ENCODE peak calls at places on chromosome 21, in four cellular contexts. H is body of pancreas, D is kidney, G is H1. S is an unnamed sample.

GRCh38 chr21:31555741-31556191 is 103.7 kb upstream of the SOD1 start:
- DNase-seq in H (no peak), D (peak), G (peak), S (no peak)

GRCh38 chr21:33025106-33025470 is 647 bp upstream of the OLIG2 start:
- DNase-seq in H (no peak), D (no peak), G (peak), S (no peak)

GRCh38 chr21:26846036-26846931 is 1.1 kb upstream of the ADAMTS1 start:
- DNase-seq in H (peak), D (peak), G (peak), S (peak)

GRCh38 chr21:25402134-25402957 is 204.9 kb downstream of the MRPL39 start:
- DNase-seq in H (no peak), D (no peak), G (no peak), S (no peak)

GRCh38 chr21:31946236-31946635 is 73.4 kb downstream of the HUNK start:
- DNase-seq in H (no peak), D (no peak), G (no peak), S (no peak)

GRCh38 chr21:34364921-34365320 is 1.1 kb downstream of the KCNE2 start:
- DNase-seq in H (no peak), D (no peak), G (no peak), S (no peak)

GRCh38 chr21:34553199-34553952 is 41.4 kb upstream of the KCNE1 start:
- DNase-seq in H (no peak), D (no peak), G (no peak), S (no peak)

GRCh38 chr21:25980710-25981109 is 189.9 kb downstream of the APP start:
- DNase-seq in H (no peak), D (no peak), G (no peak), S (no peak)

GRCh38 chr21:34603002-34603709 is 11.8 kb downstream of the RCAN1 start:
- DNase-seq in H (peak), D (peak), G (peak), S (peak)

GRCh38 chr21:25626752-25627151 is 12.3 kb upstream of the JAM2 start:
- DNase-seq in H (peak), D (no peak), G (no peak), S (no peak)

GRCh38 chr21:27649323-27649722 is 682.4 kb upstream of the ADAMTS5 start:
- DNase-seq in H (no peak), D (no peak), G (no peak), S (no peak)

GRCh38 chr21:26120833-26121232 is 49.7 kb downstream of the APP start:
- DNase-seq in H (no peak), D (no peak), G (no peak), S (no peak)

GRCh38 chr21:16634522-16634914 is 878.3 kb upstream of the CXADR start:
- DNase-seq in H (no peak), D (no peak), G (no peak), S (no peak)

GRCh38 chr21:16942703-16943102 is 570.1 kb upstream of the CXADR start:
- DNase-seq in H (no peak), D (no peak), G (peak), S (no peak)

GRCh38 chr21:15848632-15849031 is 118.8 kb downstream of the USP25 start:
- DNase-seq in H (no peak), D (no peak), G (no peak), S (no peak)

GRCh38 chr21:15122241-15122640 is 57.4 kb upstream of the NRIP1 start:
- DNase-seq in H (peak), D (no peak), G (no peak), S (no peak)

GRCh38 chr21:31872072-31872451 is 758 bp upstream of the HUNK start:
- DNase-seq in H (no peak), D (no peak), G (no peak), S (no peak)

GRCh38 chr21:35682874-35683549 is 377.3 kb downstream of the SETD4 start:
- DNase-seq in H (no peak), D (no peak), G (no peak), S (no peak)

GRCh38 chr21:31922881-31923280 is 50.1 kb downstream of the HUNK start:
- DNase-seq in H (no peak), D (no peak), G (no peak), S (no peak)

DNA sequence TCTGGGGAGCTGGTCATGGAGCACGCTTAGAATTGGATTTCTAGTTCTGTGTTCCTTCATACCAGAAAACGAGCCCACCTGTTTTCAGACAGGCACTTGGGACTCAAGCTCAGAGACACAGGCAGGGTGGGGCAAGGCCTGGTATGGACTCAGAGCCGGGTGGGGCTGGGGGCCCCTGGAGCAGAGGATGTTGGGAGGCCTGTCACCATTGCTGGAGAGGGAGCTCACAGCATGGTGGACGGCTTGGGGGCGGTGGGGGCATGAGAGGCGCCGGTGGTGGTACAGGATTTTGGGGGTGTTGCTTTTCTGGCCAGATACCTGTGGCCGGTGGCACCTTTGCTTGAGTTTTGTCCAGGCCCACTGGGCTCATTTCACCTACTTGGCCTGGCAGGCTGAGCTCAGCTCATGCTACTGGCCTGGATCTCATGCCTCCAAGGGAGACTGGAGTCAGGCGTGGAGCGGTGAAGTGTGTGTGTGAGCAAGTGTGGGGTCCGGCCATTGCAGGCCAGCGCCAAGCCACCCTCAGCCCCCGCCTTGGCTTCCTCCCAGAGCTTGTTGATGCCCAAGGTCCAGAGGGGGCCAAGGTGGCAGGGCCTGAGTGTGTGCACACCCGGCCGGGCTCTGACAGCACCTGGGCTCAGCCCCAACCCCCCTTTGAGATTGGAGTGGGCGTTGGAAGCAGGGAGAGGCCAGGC is 8.7 kb downstream of the SLX9 start:
- DNase-seq in H (no peak), D (peak), G (no peak), S (peak)
- H3K27ac ChIP-seq in H (no peak), D (no peak), G (no peak), S (no peak)

DNA sequence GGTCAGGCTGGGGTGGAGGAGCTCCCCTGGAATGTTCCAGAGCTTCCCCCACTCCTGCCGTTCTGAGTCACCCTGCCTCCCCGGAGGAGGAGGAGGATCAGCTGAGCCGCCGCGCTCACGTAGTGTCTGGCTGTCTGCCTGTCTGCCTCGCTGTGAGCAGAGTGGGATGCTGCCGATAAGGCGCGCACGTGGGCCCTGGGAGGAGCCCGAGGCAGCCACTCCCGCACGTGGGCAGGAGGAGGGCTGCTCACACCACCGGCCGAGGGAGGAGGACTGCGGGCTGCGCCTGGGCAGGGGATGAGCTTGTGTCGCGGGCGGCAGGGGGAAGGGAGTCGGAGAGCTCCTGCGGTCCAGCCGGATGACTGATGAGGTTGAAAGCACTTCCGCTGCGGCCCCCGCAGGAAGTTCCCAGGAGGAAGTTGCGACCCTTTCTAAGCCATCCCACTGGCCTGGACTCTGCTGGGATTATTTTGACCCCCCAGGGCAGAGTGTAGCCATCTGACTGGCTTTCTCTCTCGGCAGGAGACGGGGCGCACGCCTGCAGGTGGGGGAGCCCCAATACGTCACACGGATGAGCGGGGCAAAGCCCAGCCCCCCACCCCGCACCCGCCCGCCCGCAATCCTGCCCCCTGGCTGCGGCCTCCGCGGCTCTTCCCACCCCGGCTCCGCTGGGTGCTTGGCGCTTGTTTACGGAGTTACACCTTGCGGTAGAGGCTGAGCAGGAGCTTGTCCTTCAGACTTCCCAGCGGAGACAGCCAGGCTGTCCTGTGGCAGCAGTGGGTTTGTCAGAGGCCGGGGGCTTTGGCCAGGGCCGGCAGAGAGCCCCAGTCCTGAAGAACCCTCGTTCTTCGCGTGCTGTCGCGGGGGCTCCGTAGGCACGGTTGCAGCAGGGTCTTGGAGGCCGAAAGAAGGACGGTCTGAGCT is 9.8 kb downstream of the PDXK start:
- DNase-seq in H (peak), D (peak), G (peak), S (peak)
- TF ChIP-seq CTCF in H (no peak), D (no peak), G (no peak), S (peak)

GRCh38 chr21:42069327-42069726 is 1.8 kb upstream of the UMODL1 start:
- DNase-seq in H (no peak), D (no peak), G (no peak), S (no peak)

GRCh38 chr21:42068256-42068545 is 2.9 kb upstream of the UMODL1 start:
- DNase-seq in H (no peak), D (peak), G (no peak), S (no peak)

GRCh38 chr21:42073140-42074099 is 2.3 kb downstream of the UMODL1 start:
- DNase-seq in H (no peak), D (peak), G (no peak), S (no peak)

GRCh38 chr21:42068592-42068991 is 2.5 kb upstream of the UMODL1 start:
- DNase-seq in H (no peak), D (peak), G (no peak), S (no peak)

DNA sequence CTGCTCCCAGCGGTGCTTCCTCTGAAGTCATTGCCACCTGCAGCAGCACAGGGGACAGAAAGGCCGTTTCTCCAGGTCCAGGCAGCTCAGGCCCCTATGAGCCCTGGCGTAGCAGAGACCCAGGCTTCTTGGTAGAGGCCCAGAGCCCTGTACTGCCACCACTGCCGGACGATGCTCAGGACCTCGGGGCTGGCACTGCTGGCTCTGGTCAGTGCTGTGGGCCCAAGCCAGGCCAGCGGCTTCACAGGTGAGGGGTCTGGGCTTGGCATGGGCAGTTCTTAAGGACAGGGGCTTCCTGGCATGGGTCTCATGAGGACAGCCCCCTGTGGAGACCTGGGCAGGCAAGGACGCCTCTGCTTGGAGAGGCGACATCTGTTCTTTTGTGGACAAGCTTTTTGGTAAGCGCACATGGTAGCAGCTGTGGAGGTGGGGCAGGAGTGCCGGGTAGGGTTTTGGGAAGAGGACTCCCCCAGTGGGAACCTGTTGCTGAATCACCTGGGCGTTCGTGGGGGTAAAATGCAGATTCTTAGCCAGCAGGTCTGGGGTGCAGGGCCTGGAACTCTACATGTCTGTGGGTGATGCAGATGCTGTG is at the start of gene UMODL1:
- DNase-seq in H (no peak), D (peak), G (no peak), S (no peak)
- H3K4me3 ChIP-seq in H (no peak), D (no peak), G (no peak), S (no peak)

GRCh38 chr21:29146726-29147125 is 16.3 kb downstream of the MAP3K7CL start:
- DNase-seq in H (no peak), D (no peak), G (no peak), S (no peak)

GRCh38 chr21:29145354-29145782 is 14.9 kb downstream of the MAP3K7CL start:
- DNase-seq in H (no peak), D (no peak), G (no peak), S (no peak)

GRCh38 chr21:29144736-29145353 is 14.4 kb downstream of the MAP3K7CL start:
- DNase-seq in H (no peak), D (no peak), G (no peak), S (no peak)

GRCh38 chr21:29148535-29148934 is 18.1 kb downstream of the MAP3K7CL start:
- DNase-seq in H (no peak), D (no peak), G (no peak), S (no peak)

GRCh38 chr21:29145837-29146453 is 15.5 kb downstream of the MAP3K7CL start:
- DNase-seq in H (no peak), D (no peak), G (no peak), S (no peak)
- H3K27ac ChIP-seq in H (peak), D (peak), G (no peak), S (peak)

GRCh38 chr21:45555251-45555556 is 13.0 kb upstream of the SLC19A1 start:
- DNase-seq in H (no peak), D (no peak), G (no peak), S (no peak)

GRCh38 chr21:45555557-45556301 is 13.5 kb upstream of the SLC19A1 start:
- DNase-seq in H (peak), D (peak), G (peak), S (peak)

GRCh38 chr21:45556645-45557601 is 14.7 kb upstream of the SLC19A1 start:
- DNase-seq in H (no peak), D (peak), G (no peak), S (peak)

GRCh38 chr21:45557611-45558043 is 15.4 kb upstream of the SLC19A1 start:
- DNase-seq in H (no peak), D (peak), G (no peak), S (no peak)

GRCh38 chr21:45556302-45556644 is 14.0 kb upstream of the SLC19A1 start:
- DNase-seq in H (no peak), D (no peak), G (peak), S (no peak)
- TF ChIP-seq CTCF in H (no peak), D (no peak), G (no peak), S (peak)

GRCh38 chr21:38499296-38499695 is 1.0 kb upstream of the ERG start:
- DNase-seq in H (no peak), D (no peak), G (no peak), S (no peak)

GRCh38 chr21:38495242-38495641 is 3.0 kb downstream of the ERG start:
- DNase-seq in H (no peak), D (no peak), G (no peak), S (no peak)

GRCh38 chr21:38496224-38496623 is 2.1 kb downstream of the ERG start:
- DNase-seq in H (no peak), D (no peak), G (no peak), S (no peak)

GRCh38 chr21:38500073-38500472 is 1.8 kb upstream of the ERG start:
- DNase-seq in H (no peak), D (no peak), G (no peak), S (no peak)

DNA sequence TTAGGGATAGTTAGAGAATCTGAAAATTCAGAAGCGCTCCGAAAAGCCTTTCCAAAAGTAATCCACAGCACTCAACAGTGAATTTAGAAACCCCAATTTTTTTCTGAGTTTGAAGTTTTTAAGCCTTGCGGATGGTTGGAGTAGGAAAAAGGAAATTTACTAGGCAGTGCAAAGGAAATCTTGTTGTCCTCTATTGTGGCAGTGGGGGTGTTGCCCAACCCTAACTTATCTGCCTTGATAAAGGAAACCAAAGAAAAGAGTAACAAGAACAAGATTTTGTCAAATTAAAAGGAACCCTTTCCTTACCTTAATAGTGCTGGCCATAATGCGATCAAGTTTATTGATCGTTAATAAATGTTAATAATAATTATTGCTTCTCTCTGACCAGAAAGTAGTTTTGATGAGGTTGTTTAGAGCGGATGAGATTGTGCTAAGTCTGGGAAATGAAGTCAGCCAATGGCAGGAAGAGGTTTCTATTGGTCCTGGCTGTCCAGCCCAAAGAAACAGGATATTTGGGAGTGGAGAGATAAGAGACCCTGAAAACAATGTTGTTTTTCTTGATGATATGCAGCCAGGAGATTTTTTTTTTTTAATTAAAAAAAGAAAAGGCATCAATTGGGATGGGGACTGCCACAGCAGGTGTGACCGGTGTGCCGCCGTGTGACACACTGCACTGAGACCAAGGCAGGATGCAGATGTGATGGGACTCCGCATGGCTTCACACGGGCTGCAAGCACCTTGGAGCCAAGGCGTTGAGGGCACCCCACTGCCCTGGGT is at the start of gene ERG:
- DNase-seq in H (no peak), D (no peak), G (no peak), S (no peak)
- H3K4me3 ChIP-seq in H (no peak), D (peak), G (no peak), S (peak)

GRCh38 chr21:40051801-40052200 is 184.6 kb downstream of the PCP4 start:
- DNase-seq in H (no peak), D (no peak), G (no peak), S (no peak)
- H3K27ac ChIP-seq in H (no peak), D (no peak), G (no peak), S (no peak)

GRCh38 chr21:36839735-36840134 is 126.7 kb downstream of the HLCS start:
- DNase-seq in H (no peak), D (no peak), G (no peak), S (no peak)

GRCh38 chr21:36845790-36846189 is 120.7 kb downstream of the HLCS start:
- DNase-seq in H (no peak), D (no peak), G (no peak), S (no peak)

GRCh38 chr21:36845070-36845469 is 121.4 kb downstream of the HLCS start:
- DNase-seq in H (no peak), D (no peak), G (no peak), S (no peak)

GRCh38 chr21:36839123-36839522 is 127.3 kb downstream of the HLCS start:
- DNase-seq in H (no peak), D (no peak), G (no peak), S (no peak)

GRCh38 chr21:36841866-36842265 is 124.6 kb downstream of the HLCS start:
- DNase-seq in H (no peak), D (no peak), G (no peak), S (no peak)
- TF ChIP-seq CTCF in H (no peak), D (no peak), G (no peak), S (no peak)

GRCh38 chr21:23890652-23891051 is 1716.6 kb downstream of the MRPL39 start:
- DNase-seq in H (no peak), D (no peak), G (no peak), S (no peak)

GRCh38 chr21:23886828-23887708 is 1720.2 kb downstream of the MRPL39 start:
- DNase-seq in H (no peak), D (no peak), G (no peak), S (no peak)

DNA sequence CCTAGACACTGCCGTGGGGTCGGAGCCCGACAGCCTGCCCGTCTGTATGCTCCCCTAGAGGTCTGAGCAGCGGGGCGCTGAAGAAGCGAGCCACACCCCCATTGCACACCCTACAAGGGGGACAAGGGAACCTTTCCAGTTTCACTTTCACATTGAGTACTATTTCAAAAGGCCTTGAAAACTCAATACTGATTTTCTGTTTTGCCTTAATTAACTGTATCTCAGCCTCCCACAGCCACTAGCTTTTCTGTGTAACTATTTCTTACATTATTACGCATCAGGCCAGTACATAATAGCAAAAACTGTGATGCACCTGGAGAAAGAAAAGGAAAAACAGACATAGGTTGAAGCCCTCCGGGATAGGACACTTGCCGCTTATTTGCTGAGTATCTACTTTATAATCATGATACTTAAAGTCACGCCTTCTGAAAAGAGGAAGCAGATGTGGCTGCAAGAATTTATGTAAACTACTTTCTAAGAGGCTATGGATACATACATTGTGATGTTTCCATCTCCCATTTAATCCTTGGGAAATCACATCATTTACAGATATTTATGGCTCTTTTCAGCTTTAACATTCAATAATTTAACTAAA is 1719.5 kb downstream of the MRPL39 start:
- DNase-seq in H (no peak), D (no peak), G (no peak), S (no peak)
- H3K4me3 ChIP-seq in H (no peak), D (no peak), G (no peak), S (no peak)